ENCODE peak calls at places on chromosomes 2 and 18, in eight cellular contexts. U is A549, F is heart left ventricle, N is body of pancreas, H is uterus, O is transverse colon, M is sigmoid colon, L is stomach. C is an unnamed sample.

GRCh38 chr2:235171511-235172130 is 219.8 kb downstream of the SH3BP4 start:
- DNase-seq in L (no peak), O (no peak), U (peak; percentile 80), N (no peak), F (no peak), M (no peak), H (no peak), C (no peak)

GRCh38 chr2:237459226-237459625 is 27.8 kb upstream of the MLPH start:
- DNase-seq in N (no peak), M (no peak), H (no peak), L (no peak), O (no peak), U (no peak), F (no peak), C (no peak)

GRCh38 chr2:150357770-150358467 is 129.5 kb downstream of the RND3 start:
- DNase-seq in U (no peak), O (no peak), N (no peak), L (no peak), F (no peak), H (no peak), M (no peak), C (no peak)

GRCh38 chr2:127418300-127419111 is at the start of gene PROC:
- DNase-seq in N (no peak), H (no peak), L (peak; percentile 4), F (no peak), M (no peak), O (no peak), U (no peak), C (no peak)

GRCh38 chr2:11750917-11751316 is 4.5 kb downstream of the LPIN1 start:
- DNase-seq in F (no peak), H (no peak), O (peak; percentile 55), L (no peak), M (no peak), U (no peak), N (no peak), C (no peak)

GRCh38 chr2:66438498-66439290 is 3.8 kb downstream of the MEIS1 start:
- DNase-seq in U (no peak), O (no peak), H (no peak), N (no peak), F (no peak), L (no peak), M (no peak), C (no peak)

GRCh38 chr2:64453710-64454315 is at the start of gene LGALSL:
- DNase-seq in U (peak; percentile 78), L (peak; percentile 90), O (peak; percentile 93), H (peak; percentile 68), M (peak; percentile 86), N (peak; percentile 81), F (peak; percentile 89), C (no peak)

GRCh38 chr2:181988154-181988924 is 2.7 kb downstream of the PPP1R1C start:
- DNase-seq in L (no peak), H (no peak), F (no peak), N (no peak), M (no peak), O (no peak), U (no peak), C (no peak)

GRCh38 chr2:150063432-150063889 is 424.0 kb downstream of the RND3 start:
- DNase-seq in L (no peak), F (no peak), O (no peak), N (no peak), H (no peak), M (no peak), U (no peak), C (no peak)

GRCh38 chr18:63317556-63317946 is 2.0 kb downstream of the BCL2 start:
- DNase-seq in N (no peak), H (no peak), M (no peak), F (no peak), U (no peak), O (no peak), L (no peak), C (no peak)

GRCh38 chr2:86410581-86410980 is 30.6 kb upstream of the KDM3A start:
- DNase-seq in F (no peak), U (no peak), M (no peak), N (no peak), L (no peak), O (no peak), H (no peak), C (no peak)

GRCh38 chr2:46230115-46230571 is 67.1 kb upstream of the EPAS1 start:
- DNase-seq in L (no peak), U (peak; percentile 84), N (peak; percentile 16), O (no peak), H (no peak), M (no peak), F (peak; percentile 69), C (no peak)

GRCh38 chr18:25275414-25276001 is 76.5 kb downstream of the ZNF521 start:
- DNase-seq in N (no peak), H (no peak), O (no peak), F (peak; percentile 32), U (no peak), L (no peak), M (no peak), C (no peak)

GRCh38 chr18:7668392-7668791 is 101.3 kb downstream of the PTPRM start:
- DNase-seq in U (no peak), F (no peak), O (no peak), N (no peak), H (no peak), M (no peak), L (no peak), C (no peak)

GRCh38 chr2:173231042-173231441 is 123.6 kb upstream of the CDCA7 start:
- DNase-seq in F (no peak), N (peak; percentile 87), U (no peak), O (peak; percentile 26), L (peak; percentile 85), M (no peak), H (no peak), C (no peak)

GRCh38 chr2:67216881-67217280 is 180.3 kb upstream of the ETAA1 start:
- DNase-seq in L (no peak), O (no peak), M (no peak), H (no peak), N (no peak), F (no peak), U (no peak), C (no peak)

GRCh38 chr2:197239434-197239833 is 71.1 kb downstream of the ANKRD44 start:
- DNase-seq in O (no peak), N (no peak), H (no peak), U (no peak), F (no peak), M (no peak), L (no peak), C (no peak)

GRCh38 chr2:217798191-217798590 is 204.6 kb downstream of the TNS1 start:
- DNase-seq in N (no peak), H (no peak), F (peak; percentile 20), L (no peak), O (no peak), U (no peak), M (peak; percentile 48), C (no peak)
- H3K4me1 ChIP-seq in N (peaks cover 5% of the 10 kb centered on the region), H (peaks cover 5% of the 10 kb centered on the region), F (peaks cover 75% of the 10 kb centered on the region), L (peaks cover 52% of the 10 kb centered on the region), O (no peaks in the 10 kb centered on the region), U (peaks cover 3% of the 10 kb centered on the region), M (no peaks in the 10 kb centered on the region), C (no peaks in the 10 kb centered on the region)

GRCh38 chr2:27441958-27442281 is 261 bp upstream of the KRTCAP3 start:
- DNase-seq in O (no peak), N (no peak), M (no peak), F (no peak), H (no peak), U (no peak), L (no peak), C (no peak)
- TF ChIP-seq CTCF in O (no peak), N (no peak), M (no peak), F (no peak), H (no peak), U (no peak), L (no peak), C (no peak)

GRCh38 chr2:241149925-241150659 is at the start of gene PPP1R7:
- DNase-seq in M (peak; percentile 97), O (peak; percentile 96), F (peak; percentile 97), L (peak; percentile 97), N (peak; percentile 95), H (peak; percentile 92), U (peak; percentile 94), C (peak; percentile 86)

GRCh38 chr2:241148239-241148638 is 1.0 kb downstream of the PASK start:
- DNase-seq in M (no peak), N (no peak), F (no peak), U (no peak), L (no peak), H (no peak), O (no peak), C (no peak)

GRCh38 chr2:241147336-241147735 is 1.9 kb downstream of the PASK start:
- DNase-seq in M (no peak), N (no peak), U (no peak), H (no peak), L (no peak), O (no peak), F (no peak), C (no peak)

GRCh38 chr2:241149675-241149924 is 328 bp upstream of the PASK start:
- DNase-seq in H (no peak), L (no peak), U (no peak), M (no peak), O (no peak), F (no peak), N (no peak), C (no peak)

GRCh38 chr2:241148891-241149674 is at the start of gene PASK:
- DNase-seq in F (peak; percentile 94), H (peak; percentile 93), O (peak; percentile 96), N (peak; percentile 96), M (peak; percentile 97), U (peak; percentile 96), L (peak; percentile 96), C (peak; percentile 69)
- TF ChIP-seq POLR2A in F (no peak), H (no peak), O (no peak), N (peak; percentile 24), M (no peak), U (peak; percentile 7), L (no peak), C (no peak)

GRCh38 chr2:220393717-220394116 is 766.3 kb downstream of the SLC4A3 start:
- DNase-seq in L (no peak), N (no peak), H (no peak), M (no peak), F (no peak), O (no peak), U (no peak), C (no peak)

GRCh38 chr2:220396287-220396686 is 768.9 kb downstream of the SLC4A3 start:
- DNase-seq in H (no peak), U (no peak), L (no peak), M (no peak), F (no peak), O (no peak), N (no peak), C (no peak)

DNA sequence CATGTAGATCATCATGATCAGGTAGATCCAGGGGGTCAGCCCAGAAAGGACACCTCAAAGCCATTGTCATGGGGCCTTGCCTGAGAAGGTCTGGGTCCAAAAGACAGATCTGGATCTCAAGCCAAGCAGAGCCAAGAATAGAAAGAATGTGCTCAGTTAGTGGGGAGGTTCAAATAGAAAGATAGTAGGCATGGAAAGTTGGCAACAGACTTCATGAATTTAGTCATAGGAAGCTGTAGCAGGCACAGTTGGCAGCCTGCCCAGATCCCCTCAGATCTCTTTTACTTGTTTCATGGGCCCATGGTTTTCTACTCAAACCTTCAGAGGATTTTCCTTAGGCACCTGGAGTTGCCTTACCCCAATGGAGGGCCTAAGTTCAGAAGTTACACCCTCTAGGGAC is 767.0 kb downstream of the SLC4A3 start:
- DNase-seq in M (no peak), F (no peak), L (no peak), O (no peak), U (peak; percentile 23), N (no peak), H (no peak), C (no peak)
- H3K4me1 ChIP-seq in M (no peaks in the 10 kb centered on the region), F (peaks cover 10% of the 10 kb centered on the region), L (no peaks in the 10 kb centered on the region), O (no peaks in the 10 kb centered on the region), U (peaks cover 4% of the 10 kb centered on the region), N (no peaks in the 10 kb centered on the region), H (no peaks in the 10 kb centered on the region), C (no peaks in the 10 kb centered on the region)